ENCODE peak calls at places on chromosomes 1 and 21, in four cellular contexts. B is fibroblast of lung, I is cardiac fibroblast, E is ovary. W is an unnamed sample.

GRCh38 chr21:46188226-46189212 is 4.3 kb upstream of the SPATC1L start:
- DNase-seq in B (peak), I (peak), E (peak), W (no peak)

GRCh38 chr21:45412491-45412890 is 7.5 kb downstream of the COL18A1 start:
- DNase-seq in B (no peak), I (no peak), E (peak), W (no peak)

GRCh38 chr1:99737016-99737415 is 29.4 kb downstream of the FRRS1 start:
- DNase-seq in B (peak), I (peak), E (no peak), W (no peak)

GRCh38 chr1:86846166-86846647 is 67.7 kb downstream of the SELENOF start:
- DNase-seq in B (peak), I (peak), E (no peak), W (no peak)

GRCh38 chr1:98157524-98158293 is 236.9 kb upstream of the DPYD start:
- DNase-seq in B (peak), I (peak), E (no peak), W (no peak)

GRCh38 chr1:202251424-202252256 is 58.0 kb downstream of the LGR6 start:
- DNase-seq in B (no peak), I (no peak), E (no peak), W (no peak)

GRCh38 chr1:45221716-45222115 is 15.3 kb upstream of the ZSWIM5 start:
- DNase-seq in B (peak), I (no peak), E (no peak), W (no peak)

GRCh38 chr1:119097380-119097779 is 43.1 kb downstream of the WARS2 start:
- DNase-seq in B (peak), I (peak), E (no peak), W (no peak)

GRCh38 chr1:212040629-212041028 is 5.1 kb downstream of the DTL start:
- DNase-seq in B (no peak), I (no peak), E (no peak), W (no peak)

GRCh38 chr1:10444248-10444647 is 5.6 kb upstream of the CORT start:
- DNase-seq in B (no peak), I (no peak), E (no peak), W (no peak)

GRCh38 chr21:39347537-39347936 is 1.4 kb downstream of the HMGN1 start:
- DNase-seq in B (no peak), I (no peak), E (no peak), W (no peak)

GRCh38 chr1:62407398-62408009 is 29.3 kb upstream of the USP1 start:
- DNase-seq in B (peak), I (peak), E (no peak), W (no peak)

GRCh38 chr1:209542585-209542984 is 40.9 kb upstream of the CAMK1G start:
- DNase-seq in B (peak), I (no peak), E (no peak), W (no peak)

GRCh38 chr21:37619464-37619974 is 252.9 kb downstream of the DYRK1A start:
- DNase-seq in B (no peak), I (no peak), E (no peak), W (no peak)

GRCh38 chr1:67612690-67613322 is 72.2 kb upstream of the GADD45A start:
- DNase-seq in B (no peak), I (peak), E (no peak), W (no peak)

GRCh38 chr1:63813829-63814277 is 40.0 kb downstream of the ROR1 start:
- DNase-seq in B (peak), I (peak), E (peak), W (no peak)

GRCh38 chr1:36968730-36969129 is 65.6 kb downstream of the GRIK3 start:
- DNase-seq in B (no peak), I (no peak), E (no peak), W (no peak)

GRCh38 chr1:8463144-8463927 is 145.4 kb downstream of the SLC45A1 start:
- DNase-seq in B (peak), I (peak), E (no peak), W (no peak)

GRCh38 chr1:176656257-176656995 is 193.5 kb downstream of the PAPPA2 start:
- DNase-seq in B (peak), I (peak), E (no peak), W (no peak)

GRCh38 chr1:100955322-100955721 is 59.4 kb downstream of the SLC30A7 start:
- DNase-seq in B (peak), I (peak), E (no peak), W (no peak)

GRCh38 chr1:201137579-201138310 is 10.8 kb upstream of the ASCL5 start:
- DNase-seq in B (peak), I (peak), E (peak), W (no peak)

GRCh38 chr1:27108588-27108987 is 46.3 kb downstream of the SLC9A1 start:
- DNase-seq in B (no peak), I (no peak), E (no peak), W (no peak)

GRCh38 chr1:27114522-27114921 is 40.4 kb downstream of the SLC9A1 start:
- DNase-seq in B (no peak), I (no peak), E (no peak), W (no peak)

GRCh38 chr1:27113861-27114260 is 41.1 kb downstream of the SLC9A1 start:
- DNase-seq in B (no peak), I (no peak), E (no peak), W (no peak)

GRCh38 chr1:27109103-27109822 is 45.7 kb downstream of the SLC9A1 start:
- DNase-seq in B (no peak), I (no peak), E (no peak), W (peak)

GRCh38 chr1:27111771-27112573 is 43.0 kb downstream of the SLC9A1 start:
- DNase-seq in B (peak), I (peak), E (peak), W (peak)
- TF ChIP-seq CTCF in B (peak), I (peak), E (peak), W (peak)

GRCh38 chr1:59718064-59718988 is 96.4 kb upstream of the HOOK1 start:
- DNase-seq in B (peak), I (no peak), E (no peak), W (no peak)
- TF ChIP-seq CTCF in B (peak), I (peak), E (no peak), W (peak)

GRCh38 chr1:30683699-30684098 is 39.7 kb downstream of the MATN1 start:
- DNase-seq in B (no peak), I (no peak), E (no peak), W (no peak)

GRCh38 chr1:30686236-30686635 is 37.1 kb downstream of the MATN1 start:
- DNase-seq in B (no peak), I (no peak), E (no peak), W (no peak)

GRCh38 chr1:30685796-30686165 is 37.6 kb downstream of the MATN1 start:
- DNase-seq in B (no peak), I (no peak), E (no peak), W (no peak)

GRCh38 chr1:30684259-30684658 is 39.1 kb downstream of the MATN1 start:
- DNase-seq in B (no peak), I (no peak), E (peak), W (no peak)

GRCh38 chr1:30684881-30685795 is 38.2 kb downstream of the MATN1 start:
- DNase-seq in B (no peak), I (no peak), E (peak), W (no peak)
- TF ChIP-seq CTCF in B (no peak), I (no peak), E (no peak), W (no peak)

GRCh38 chr21:25562660-25563059 is 44.6 kb downstream of the MRPL39 start:
- DNase-seq in B (no peak), I (no peak), E (no peak), W (no peak)

GRCh38 chr21:25564349-25564948 is 42.8 kb downstream of the MRPL39 start:
- DNase-seq in B (no peak), I (no peak), E (no peak), W (no peak)

GRCh38 chr21:25560151-25560783 is 47.0 kb downstream of the MRPL39 start:
- DNase-seq in B (no peak), I (peak), E (no peak), W (no peak)

GRCh38 chr21:25563399-25564116 is 43.7 kb downstream of the MRPL39 start:
- DNase-seq in B (peak), I (peak), E (no peak), W (no peak)

GRCh38 chr21:25561668-25562641 is 45.3 kb downstream of the MRPL39 start:
- DNase-seq in B (peak), I (peak), E (peak), W (peak)
- TF ChIP-seq CTCF in B (peak), I (peak), E (no peak), W (peak)

DNA sequence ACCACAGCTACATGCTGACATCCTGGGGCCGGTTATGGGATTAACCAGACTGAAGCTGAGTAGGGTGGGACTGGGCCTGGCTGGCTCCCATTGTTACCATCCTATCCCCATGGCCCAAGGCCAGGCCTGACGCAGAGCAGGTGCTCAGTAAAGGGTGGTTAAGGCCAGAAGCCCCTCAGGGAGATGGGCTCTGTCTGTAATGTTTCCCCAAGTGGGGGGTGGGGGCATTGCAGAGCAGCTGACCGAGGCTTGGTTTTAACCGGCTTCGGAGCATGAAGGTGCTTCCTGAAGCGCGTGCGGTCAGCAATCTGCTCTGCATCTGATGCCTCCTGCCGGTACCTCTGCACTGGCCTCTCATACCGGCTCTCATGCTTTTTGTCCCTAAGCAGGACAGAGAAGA is 83.4 kb upstream of the ACTL8 start:
- DNase-seq in B (no peak), I (no peak), E (no peak), W (no peak)
- TF ChIP-seq CTCF in B (no peak), I (no peak), E (no peak), W (no peak)

GRCh38 chr21:26171310-26172100 is 935 bp upstream of the APP start:
- DNase-seq in B (no peak), I (no peak), E (no peak), W (no peak)

GRCh38 chr21:26169061-26169610 is 1.4 kb downstream of the APP start:
- DNase-seq in B (peak), I (peak), E (no peak), W (no peak)

GRCh38 chr21:26170471-26171309 is at the start of gene APP:
- DNase-seq in B (peak), I (peak), E (peak), W (peak)

GRCh38 chr21:26167593-26167992 is 3.0 kb downstream of the APP start:
- DNase-seq in B (no peak), I (no peak), E (no peak), W (no peak)

DNA sequence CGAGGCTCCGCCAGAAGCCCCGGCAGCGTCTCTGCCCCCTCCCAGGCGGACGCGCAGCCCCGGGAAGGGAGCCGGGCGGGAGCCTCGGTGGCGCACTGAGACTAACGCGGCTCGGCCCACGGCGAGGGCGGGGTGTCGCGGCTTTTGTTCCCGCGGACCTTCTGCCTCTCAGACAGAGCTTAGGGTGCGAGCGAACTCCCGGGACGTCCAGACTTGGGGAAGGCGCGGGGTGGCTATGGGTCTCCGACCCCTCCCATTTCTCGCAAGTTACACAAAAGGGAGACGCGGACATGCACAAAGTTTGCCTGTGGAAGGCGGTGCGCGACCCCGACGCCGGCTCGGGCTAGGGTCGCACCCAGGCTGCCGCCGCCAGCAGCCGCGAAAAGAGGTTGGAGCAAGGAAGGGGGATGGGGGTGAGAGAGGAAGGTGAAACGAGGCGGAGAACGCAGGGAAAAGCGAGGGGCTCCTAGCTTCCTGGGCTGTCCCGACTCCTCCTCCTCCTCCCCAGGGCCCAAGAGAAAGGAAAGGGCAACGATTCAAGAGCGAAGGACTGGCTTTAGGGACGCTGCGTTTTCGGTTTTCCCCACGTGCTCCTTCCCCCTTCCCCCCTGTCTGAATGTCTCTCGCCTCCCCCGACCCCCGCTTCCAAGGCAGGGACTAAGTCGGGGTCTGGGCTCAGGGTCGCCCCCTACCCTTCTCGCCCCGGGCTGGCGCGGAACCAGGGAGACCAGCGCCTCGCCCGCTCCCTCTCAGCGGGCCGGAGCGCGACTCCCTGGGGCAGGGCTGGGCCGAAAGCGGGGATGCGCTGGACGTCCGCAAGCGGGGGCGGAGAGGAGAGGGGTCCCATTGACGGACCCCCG is 729 bp downstream of the APP start:
- DNase-seq in B (peak), I (peak), E (peak), W (no peak)
- TF ChIP-seq CTCF in B (no peak), I (no peak), E (no peak), W (no peak)

GRCh38 chr1:156122519-156123355 is 8.2 kb downstream of the LMNA start:
- DNase-seq in B (peak), I (peak), E (peak), W (no peak)
- TF ChIP-seq CTCF in B (no peak), I (no peak), E (no peak), W (no peak)

DNA sequence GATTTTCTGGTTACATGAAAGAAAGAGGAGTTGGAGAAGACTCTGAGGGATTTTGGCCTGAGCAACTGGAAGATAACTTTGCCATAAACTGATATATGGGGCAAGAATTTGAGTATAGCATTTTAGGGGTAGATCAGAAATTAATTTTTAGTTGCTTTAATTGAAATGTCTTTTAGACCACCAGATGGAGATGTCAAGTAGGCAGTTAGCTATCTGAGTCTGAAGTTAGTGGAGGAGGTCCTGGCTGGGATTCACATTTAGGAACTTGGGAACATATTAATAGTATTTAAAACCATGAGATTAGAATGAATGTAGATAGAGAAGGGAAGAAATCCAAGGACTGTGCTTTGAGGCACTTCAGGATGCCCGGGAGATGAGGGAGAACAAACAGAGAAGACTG is 32.6 kb downstream of the SLC44A3 start:
- DNase-seq in B (no peak), I (peak), E (no peak), W (no peak)
- TF ChIP-seq CTCF in B (peak), I (no peak), E (peak), W (no peak)

GRCh38 chr1:58785424-58786058 is 1.7 kb upstream of the JUN start:
- DNase-seq in B (peak), I (peak), E (peak), W (no peak)

GRCh38 chr1:58783090-58783992 is 506 bp downstream of the JUN start:
- DNase-seq in B (peak), I (peak), E (peak), W (peak)

GRCh38 chr1:58782308-58783089 is 1.3 kb downstream of the JUN start:
- DNase-seq in B (peak), I (peak), E (peak), W (peak)

GRCh38 chr1:58784758-58785423 is 1.0 kb upstream of the JUN start:
- DNase-seq in B (peak), I (peak), E (peak), W (peak)

GRCh38 chr1:58783993-58784757 is at the start of gene JUN:
- DNase-seq in B (peak), I (peak), E (peak), W (peak)
- TF ChIP-seq CTCF in B (no peak), I (no peak), E (peak), W (no peak)

GRCh38 chr1:85554630-85555327 is 25.8 kb upstream of the CCN1 start:
- DNase-seq in B (peak), I (peak), E (no peak), W (no peak)
- TF ChIP-seq CTCF in B (peak), I (no peak), E (no peak), W (no peak)

W was measured in CD14-positive monocyte.